ENCODE peak calls at places on chromosomes 4 and X, in six cellular contexts. One of them, this sample, is unnamed.

GRCh38 chr4:187687701-187688100 is 307.9 kb upstream of the ZFP42 start:
- DNase-seq in ovary: no peak
- DNase-seq in upper lobe of right lung: no peak
- DNase-seq in lower lobe of right lung: no peak
- DNase-seq in SK-N-SH: no peak
- DNase-seq in cardiac muscle cell: no peak
- DNase-seq in this sample: peak

GRCh38 chr4:41693629-41694028 is 54.9 kb downstream of the PHOX2B start:
- DNase-seq in upper lobe of right lung: no peak
- DNase-seq in SK-N-SH: peak
- DNase-seq in cardiac muscle cell: peak
- DNase-seq in lower lobe of right lung: no peak
- DNase-seq in ovary: no peak
- DNase-seq in this sample: peak

GRCh38 chr4:125464146-125464545 is 149.4 kb downstream of the FAT4 start:
- DNase-seq in cardiac muscle cell: no peak
- DNase-seq in SK-N-SH: no peak
- DNase-seq in upper lobe of right lung: no peak
- DNase-seq in lower lobe of right lung: no peak
- DNase-seq in ovary: no peak
- DNase-seq in this sample: peak

GRCh38 chrX:68989865-68990606 is 161.2 kb downstream of the EFNB1 start:
- DNase-seq in cardiac muscle cell: peak
- DNase-seq in SK-N-SH: peak
- DNase-seq in lower lobe of right lung: no peak
- DNase-seq in ovary: no peak
- DNase-seq in upper lobe of right lung: no peak
- DNase-seq in this sample: peak

GRCh38 chr4:108110450-108110849 is 58.3 kb downstream of the LEF1 start:
- DNase-seq in SK-N-SH: no peak
- DNase-seq in upper lobe of right lung: no peak
- DNase-seq in cardiac muscle cell: no peak
- DNase-seq in lower lobe of right lung: no peak
- DNase-seq in ovary: no peak
- DNase-seq in this sample: no peak

GRCh38 chr4:102343964-102344519 is 1.2 kb downstream of the SLC39A8 start:
- DNase-seq in SK-N-SH: no peak
- DNase-seq in cardiac muscle cell: no peak
- DNase-seq in ovary: no peak
- DNase-seq in upper lobe of right lung: peak
- DNase-seq in lower lobe of right lung: peak
- DNase-seq in this sample: peak

GRCh38 chrX:63503541-63503940 is 152.4 kb upstream of the SPIN4 start:
- DNase-seq in ovary: no peak
- DNase-seq in SK-N-SH: no peak
- DNase-seq in cardiac muscle cell: peak
- DNase-seq in lower lobe of right lung: no peak
- DNase-seq in upper lobe of right lung: no peak
- DNase-seq in this sample: peak

GRCh38 chr4:69167300-69167699 is 47.2 kb downstream of the UGT2B11 start:
- DNase-seq in SK-N-SH: no peak
- DNase-seq in ovary: no peak
- DNase-seq in lower lobe of right lung: no peak
- DNase-seq in upper lobe of right lung: no peak
- DNase-seq in cardiac muscle cell: no peak
- DNase-seq in this sample: peak

GRCh38 chrX:115459883-115460564 is 101.0 kb upstream of the PLS3 start:
- DNase-seq in SK-N-SH: no peak
- DNase-seq in ovary: no peak
- DNase-seq in cardiac muscle cell: peak
- DNase-seq in upper lobe of right lung: no peak
- DNase-seq in lower lobe of right lung: no peak
- DNase-seq in this sample: no peak

GRCh38 chr4:40719008-40719623 is 30.6 kb upstream of the NSUN7 start:
- DNase-seq in lower lobe of right lung: no peak
- DNase-seq in upper lobe of right lung: no peak
- DNase-seq in cardiac muscle cell: peak
- DNase-seq in SK-N-SH: peak
- DNase-seq in ovary: no peak
- DNase-seq in this sample: peak

GRCh38 chr4:169163947-169164668 is 106.6 kb downstream of the SH3RF1 start:
- DNase-seq in SK-N-SH: no peak
- DNase-seq in cardiac muscle cell: no peak
- DNase-seq in lower lobe of right lung: no peak
- DNase-seq in upper lobe of right lung: no peak
- DNase-seq in ovary: no peak
- DNase-seq in this sample: no peak

GRCh38 chr4:804804-805203 is 21.1 kb downstream of the CPLX1 start:
- DNase-seq in lower lobe of right lung: peak
- DNase-seq in SK-N-SH: no peak
- DNase-seq in ovary: no peak
- DNase-seq in upper lobe of right lung: no peak
- DNase-seq in cardiac muscle cell: no peak
- DNase-seq in this sample: no peak

GRCh38 chrX:20418379-20418778 is 151.7 kb upstream of the RPS6KA3 start:
- DNase-seq in cardiac muscle cell: no peak
- DNase-seq in SK-N-SH: no peak
- DNase-seq in upper lobe of right lung: no peak
- DNase-seq in lower lobe of right lung: no peak
- DNase-seq in ovary: no peak
- DNase-seq in this sample: no peak

GRCh38 chr4:108555701-108556100 is 64.7 kb upstream of the RPL34 start:
- DNase-seq in upper lobe of right lung: no peak
- DNase-seq in cardiac muscle cell: no peak
- DNase-seq in lower lobe of right lung: no peak
- DNase-seq in ovary: no peak
- DNase-seq in SK-N-SH: no peak
- DNase-seq in this sample: no peak

GRCh38 chrX:11423362-11423818 is 130.2 kb downstream of the AMELX start:
- DNase-seq in upper lobe of right lung: no peak
- DNase-seq in SK-N-SH: no peak
- DNase-seq in cardiac muscle cell: peak
- DNase-seq in ovary: no peak
- DNase-seq in lower lobe of right lung: no peak
- DNase-seq in this sample: peak

GRCh38 chr4:96753216-96753615 is 913.3 kb downstream of the PDHA2 start:
- DNase-seq in ovary: no peak
- DNase-seq in cardiac muscle cell: no peak
- DNase-seq in SK-N-SH: no peak
- DNase-seq in lower lobe of right lung: no peak
- DNase-seq in upper lobe of right lung: no peak
- DNase-seq in this sample: no peak

GRCh38 chrX:50704987-50705386 is 109.0 kb downstream of the SHROOM4 start:
- DNase-seq in upper lobe of right lung: no peak
- DNase-seq in SK-N-SH: no peak
- DNase-seq in ovary: no peak
- DNase-seq in cardiac muscle cell: no peak
- DNase-seq in lower lobe of right lung: no peak
- DNase-seq in this sample: peak

GRCh38 chr4:141702472-141703182 is 66.2 kb downstream of the IL15 start:
- DNase-seq in ovary: no peak
- DNase-seq in SK-N-SH: no peak
- DNase-seq in upper lobe of right lung: no peak
- DNase-seq in cardiac muscle cell: peak
- DNase-seq in lower lobe of right lung: no peak
- DNase-seq in this sample: no peak

GRCh38 chrX:12956704-12957541 is 18.0 kb upstream of the TMSB4X start:
- DNase-seq in SK-N-SH: peak
- DNase-seq in ovary: no peak
- DNase-seq in cardiac muscle cell: peak
- DNase-seq in lower lobe of right lung: no peak
- DNase-seq in upper lobe of right lung: no peak
- DNase-seq in this sample: no peak

GRCh38 chr4:94635172-94635571 is 122.6 kb upstream of the BMPR1B start:
- DNase-seq in upper lobe of right lung: no peak
- DNase-seq in cardiac muscle cell: peak
- DNase-seq in ovary: no peak
- DNase-seq in lower lobe of right lung: no peak
- DNase-seq in SK-N-SH: no peak
- DNase-seq in this sample: peak

DNA sequence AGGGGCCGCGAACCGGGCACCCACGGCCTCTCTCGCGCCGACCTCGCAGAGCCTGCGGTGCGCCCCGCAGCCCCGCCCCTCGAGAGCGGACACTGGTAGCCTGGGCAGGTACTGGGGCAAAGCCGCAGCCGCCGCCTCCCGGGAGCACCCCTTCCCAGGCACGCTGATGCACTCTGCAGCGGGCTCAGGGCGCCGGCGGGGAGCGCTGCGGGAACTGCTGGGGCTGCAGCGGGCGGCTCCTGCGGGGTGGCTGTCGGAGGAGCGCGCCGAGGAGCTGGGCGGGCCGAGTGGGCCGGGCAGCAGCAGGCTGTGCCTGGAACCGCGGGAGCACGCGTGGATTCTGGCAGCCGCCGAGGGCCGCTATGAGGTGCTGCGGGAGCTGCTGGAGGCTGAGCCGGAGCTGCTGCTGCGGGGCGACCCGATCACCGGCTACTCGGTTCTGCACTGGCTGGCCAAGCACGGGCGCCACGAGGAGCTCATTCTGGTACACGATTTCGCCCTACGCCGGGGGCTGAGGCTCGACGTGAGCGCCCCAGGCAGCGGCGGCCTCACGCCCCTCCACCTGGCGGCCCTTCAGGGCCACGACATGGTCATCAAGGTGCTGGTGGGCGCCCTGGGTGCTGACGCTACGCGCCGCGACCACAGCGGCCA is 419 bp downstream of the SOWAHD start:
- DNase-seq in ovary: peak
- DNase-seq in upper lobe of right lung: no peak
- DNase-seq in SK-N-SH: peak
- DNase-seq in cardiac muscle cell: no peak
- DNase-seq in lower lobe of right lung: no peak
- DNase-seq in this sample: no peak
- TF ChIP-seq CTCF in ovary: no peak
- TF ChIP-seq CTCF in upper lobe of right lung: no peak
- TF ChIP-seq CTCF in SK-N-SH: no peak
- TF ChIP-seq CTCF in cardiac muscle cell: no peak
- TF ChIP-seq CTCF in lower lobe of right lung: no peak
- TF ChIP-seq CTCF in this sample: no peak

DNA sequence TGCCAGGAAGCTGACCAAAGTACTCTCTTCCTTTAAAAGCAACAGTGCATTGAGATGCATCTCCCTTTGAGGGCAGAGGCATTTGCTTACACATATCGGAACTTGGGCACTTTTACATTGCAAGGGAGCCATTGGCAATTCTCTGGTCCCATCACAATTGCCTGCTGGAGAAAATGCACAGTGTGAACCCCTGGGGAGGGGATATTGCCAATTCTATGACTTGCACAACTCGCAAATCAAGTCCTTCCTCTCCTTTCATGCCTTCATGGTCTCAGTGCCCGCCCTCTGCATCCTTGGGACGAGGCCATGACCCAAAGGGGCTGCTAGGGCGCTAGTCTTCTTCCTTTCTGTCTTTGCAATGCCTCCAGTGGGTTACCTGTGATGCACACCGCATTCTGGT is 14.9 kb upstream of the PDZD4 start:
- DNase-seq in cardiac muscle cell: no peak
- DNase-seq in ovary: no peak
- DNase-seq in lower lobe of right lung: no peak
- DNase-seq in SK-N-SH: no peak
- DNase-seq in upper lobe of right lung: no peak
- DNase-seq in this sample: no peak
- H3K4me3 ChIP-seq in cardiac muscle cell: no peak
- H3K4me3 ChIP-seq in ovary: no peak
- H3K4me3 ChIP-seq in lower lobe of right lung: no peak
- H3K4me3 ChIP-seq in SK-N-SH: no peak
- H3K4me3 ChIP-seq in upper lobe of right lung: no peak
- H3K4me3 ChIP-seq in this sample: no peak

GRCh38 chr4:7460591-7460990 is 25.9 kb upstream of the PSAPL1 start:
- DNase-seq in upper lobe of right lung: no peak
- DNase-seq in lower lobe of right lung: no peak
- DNase-seq in ovary: peak
- DNase-seq in cardiac muscle cell: peak
- DNase-seq in SK-N-SH: peak
- DNase-seq in this sample: peak

GRCh38 chr4:7464259-7464655 is 29.5 kb upstream of the PSAPL1 start:
- DNase-seq in cardiac muscle cell: no peak
- DNase-seq in ovary: no peak
- DNase-seq in SK-N-SH: no peak
- DNase-seq in upper lobe of right lung: no peak
- DNase-seq in lower lobe of right lung: no peak
- DNase-seq in this sample: no peak

GRCh38 chr4:7461171-7461570 is 26.4 kb upstream of the PSAPL1 start:
- DNase-seq in ovary: peak
- DNase-seq in cardiac muscle cell: no peak
- DNase-seq in SK-N-SH: peak
- DNase-seq in lower lobe of right lung: no peak
- DNase-seq in upper lobe of right lung: no peak
- DNase-seq in this sample: no peak

GRCh38 chr4:7463584-7464258 is 29.0 kb upstream of the PSAPL1 start:
- DNase-seq in upper lobe of right lung: no peak
- DNase-seq in ovary: no peak
- DNase-seq in cardiac muscle cell: peak
- DNase-seq in SK-N-SH: no peak
- DNase-seq in lower lobe of right lung: no peak
- DNase-seq in this sample: no peak

DNA sequence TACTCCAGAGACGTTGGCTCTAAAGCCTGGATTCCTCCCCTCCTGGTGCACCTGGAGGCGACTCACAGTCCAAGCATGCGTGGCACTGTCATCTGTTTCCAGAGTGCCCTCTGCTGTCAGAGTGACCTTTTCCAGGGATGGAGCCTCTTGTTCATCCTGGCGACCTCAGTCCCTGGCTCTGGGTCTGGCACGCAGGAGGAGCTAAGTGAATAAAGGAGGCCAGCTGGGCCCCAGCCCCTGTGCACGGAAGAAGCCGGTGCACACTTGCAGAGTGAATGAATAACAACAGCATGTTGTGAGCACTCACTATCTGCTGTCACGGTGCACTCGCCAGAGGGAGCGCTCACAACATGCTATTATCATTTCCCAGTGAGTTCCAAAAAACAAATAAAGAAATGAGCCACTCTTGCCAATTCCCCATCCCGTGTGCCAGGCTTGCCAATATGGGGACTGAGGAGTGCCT is 27.8 kb upstream of the PSAPL1 start:
- DNase-seq in ovary: peak
- DNase-seq in lower lobe of right lung: no peak
- DNase-seq in SK-N-SH: peak
- DNase-seq in cardiac muscle cell: peak
- DNase-seq in upper lobe of right lung: no peak
- DNase-seq in this sample: peak
- TF ChIP-seq CTCF in ovary: peak
- TF ChIP-seq CTCF in lower lobe of right lung: no peak
- TF ChIP-seq CTCF in SK-N-SH: no peak
- TF ChIP-seq CTCF in cardiac muscle cell: peak
- TF ChIP-seq CTCF in upper lobe of right lung: no peak
- TF ChIP-seq CTCF in this sample: no peak

GRCh38 chrX:137999071-137999470 is 433.1 kb downstream of the ZIC3 start:
- DNase-seq in SK-N-SH: no peak
- DNase-seq in ovary: no peak
- DNase-seq in lower lobe of right lung: no peak
- DNase-seq in upper lobe of right lung: no peak
- DNase-seq in cardiac muscle cell: no peak
- DNase-seq in this sample: no peak

GRCh38 chrX:138001219-138001618 is 435.3 kb downstream of the ZIC3 start:
- DNase-seq in SK-N-SH: no peak
- DNase-seq in ovary: no peak
- DNase-seq in upper lobe of right lung: no peak
- DNase-seq in lower lobe of right lung: no peak
- DNase-seq in cardiac muscle cell: no peak
- DNase-seq in this sample: no peak

GRCh38 chrX:137998619-137999018 is 432.7 kb downstream of the ZIC3 start:
- DNase-seq in lower lobe of right lung: no peak
- DNase-seq in SK-N-SH: no peak
- DNase-seq in ovary: no peak
- DNase-seq in upper lobe of right lung: no peak
- DNase-seq in cardiac muscle cell: no peak
- DNase-seq in this sample: no peak

GRCh38 chrX:137999542-137999941 is 433.6 kb downstream of the ZIC3 start:
- DNase-seq in ovary: no peak
- DNase-seq in upper lobe of right lung: no peak
- DNase-seq in lower lobe of right lung: no peak
- DNase-seq in SK-N-SH: no peak
- DNase-seq in cardiac muscle cell: no peak
- DNase-seq in this sample: no peak
- H3K4me3 ChIP-seq in ovary: no peak
- H3K4me3 ChIP-seq in upper lobe of right lung: no peak
- H3K4me3 ChIP-seq in lower lobe of right lung: no peak
- H3K4me3 ChIP-seq in SK-N-SH: no peak
- H3K4me3 ChIP-seq in cardiac muscle cell: no peak
- H3K4me3 ChIP-seq in this sample: no peak